ENCODE peak calls at places on chromosomes 7 and 10, in six cellular contexts. C is fibroblast of lung; M is astrocyte of the spinal cord; E is CD8-positive, alpha-beta T cell; L is neural crest cell; A is A673. G is an unnamed sample.

GRCh38 chr10:90417056-90417455 is 440.8 kb downstream of the HTR7 start:
- DNase-seq in E (no peak), M (peak), L (no peak), C (peak), A (no peak), G (peak)

GRCh38 chr10:89392974-89393373 is 551 bp downstream of the IFIT1 start:
- DNase-seq in C (peak), E (no peak), L (no peak), A (peak), M (peak), G (peak)

GRCh38 chr10:68543004-68543918 is 15.9 kb upstream of the SLC25A16 start:
- DNase-seq in M (peak), L (no peak), E (no peak), A (no peak), C (peak), G (peak)

GRCh38 chr10:6643962-6644361 is 63.9 kb upstream of the PRKCQ start:
- DNase-seq in A (no peak), L (no peak), C (no peak), M (no peak), E (no peak), G (no peak)

GRCh38 chr7:13921062-13921461 is 68.4 kb downstream of the ETV1 start:
- DNase-seq in C (no peak), L (no peak), E (no peak), M (no peak), A (no peak), G (no peak)

GRCh38 chr7:121016976-121017375 is 28.5 kb downstream of the CPED1 start:
- DNase-seq in A (no peak), C (peak), L (no peak), M (peak), E (no peak), G (peak)

GRCh38 chr7:27808626-27809025 is 68.7 kb downstream of the TAX1BP1 start:
- DNase-seq in C (peak), E (no peak), A (no peak), M (peak), L (no peak), G (peak)

GRCh38 chr7:103117016-103117415 is 31.9 kb downstream of the NAPEPLD start:
- DNase-seq in E (no peak), M (no peak), A (no peak), C (no peak), L (no peak), G (no peak)

GRCh38 chr7:148700693-148701092 is 2.0 kb downstream of the CUL1 start:
- DNase-seq in E (peak), A (peak), M (peak), L (no peak), C (peak), G (peak)

GRCh38 chr10:49612513-49613159 is 1.2 kb upstream of the CHAT start:
- DNase-seq in E (no peak), A (peak), L (peak), M (no peak), C (no peak), G (no peak)

GRCh38 chr10:113480828-113481502 is 71.9 kb upstream of the HABP2 start:
- DNase-seq in E (no peak), C (no peak), L (no peak), A (no peak), M (no peak), G (no peak)

GRCh38 chr7:73978681-73979563 is 49.1 kb upstream of the ELN start:
- DNase-seq in M (no peak), L (no peak), E (no peak), A (peak), C (peak), G (no peak)

GRCh38 chr10:33483124-33483794 is 148.8 kb upstream of the NRP1 start:
- DNase-seq in L (no peak), E (no peak), A (peak), M (no peak), C (no peak), G (no peak)

GRCh38 chr10:128929905-128930304 is 537.1 kb upstream of the MGMT start:
- DNase-seq in A (no peak), C (no peak), E (no peak), M (no peak), L (no peak), G (no peak)

GRCh38 chr10:6173203-6173602 is 29.5 kb upstream of the PFKFB3 start:
- DNase-seq in A (no peak), C (no peak), E (peak), M (no peak), L (no peak), G (no peak)

GRCh38 chr7:95491634-95492314 is 6.0 kb downstream of the ASB4 start:
- DNase-seq in E (no peak), A (no peak), M (no peak), L (no peak), C (peak), G (no peak)

GRCh38 chr10:118997379-118997778 is 32.1 kb upstream of the NANOS1 start:
- DNase-seq in L (no peak), C (no peak), E (no peak), A (no peak), M (no peak), G (no peak)

GRCh38 chr7:2934984-2935740 is 91.1 kb upstream of the GNA12 start:
- DNase-seq in C (no peak), A (no peak), M (no peak), E (no peak), L (no peak), G (no peak)

GRCh38 chr7:133051066-133051465 is 30.8 kb downstream of the CHCHD3 start:
- DNase-seq in E (no peak), L (no peak), C (peak), M (peak), A (no peak), G (peak)
- TF ChIP-seq CTCF in E (no peak), L (peak), C (peak), M (peak), A (peak), G (peak)

GRCh38 chr7:116249969-116250553 is 39.7 kb downstream of the TES start:
- DNase-seq in C (peak), M (peak), L (no peak), A (peak), E (no peak), G (no peak)
- TF ChIP-seq CTCF in C (peak), M (peak), L (peak), A (peak), E (peak), G (peak)

GRCh38 chr10:24136070-24136469 is 72.9 kb upstream of the KIAA1217 start:
- DNase-seq in L (no peak), A (no peak), M (no peak), C (no peak), E (no peak), G (no peak)
- TF ChIP-seq CTCF in L (no peak), A (no peak), M (no peak), C (no peak), E (no peak), G (no peak)

GRCh38 chr7:155297517-155298287 is at the start of gene INSIG1:
- DNase-seq in C (peak), M (peak), L (peak), E (peak), A (peak), G (peak)

GRCh38 chr7:155296006-155296787 is 1.5 kb upstream of the INSIG1 start:
- DNase-seq in M (no peak), E (no peak), L (no peak), A (no peak), C (no peak), G (no peak)

GRCh38 chr7:155295511-155295910 is 2.2 kb upstream of the INSIG1 start:
- DNase-seq in C (no peak), M (no peak), L (no peak), A (no peak), E (no peak), G (no peak)

GRCh38 chr7:155298288-155298833 is 683 bp downstream of the INSIG1 start:
- DNase-seq in L (no peak), M (no peak), A (no peak), C (no peak), E (no peak), G (no peak)

DNA sequence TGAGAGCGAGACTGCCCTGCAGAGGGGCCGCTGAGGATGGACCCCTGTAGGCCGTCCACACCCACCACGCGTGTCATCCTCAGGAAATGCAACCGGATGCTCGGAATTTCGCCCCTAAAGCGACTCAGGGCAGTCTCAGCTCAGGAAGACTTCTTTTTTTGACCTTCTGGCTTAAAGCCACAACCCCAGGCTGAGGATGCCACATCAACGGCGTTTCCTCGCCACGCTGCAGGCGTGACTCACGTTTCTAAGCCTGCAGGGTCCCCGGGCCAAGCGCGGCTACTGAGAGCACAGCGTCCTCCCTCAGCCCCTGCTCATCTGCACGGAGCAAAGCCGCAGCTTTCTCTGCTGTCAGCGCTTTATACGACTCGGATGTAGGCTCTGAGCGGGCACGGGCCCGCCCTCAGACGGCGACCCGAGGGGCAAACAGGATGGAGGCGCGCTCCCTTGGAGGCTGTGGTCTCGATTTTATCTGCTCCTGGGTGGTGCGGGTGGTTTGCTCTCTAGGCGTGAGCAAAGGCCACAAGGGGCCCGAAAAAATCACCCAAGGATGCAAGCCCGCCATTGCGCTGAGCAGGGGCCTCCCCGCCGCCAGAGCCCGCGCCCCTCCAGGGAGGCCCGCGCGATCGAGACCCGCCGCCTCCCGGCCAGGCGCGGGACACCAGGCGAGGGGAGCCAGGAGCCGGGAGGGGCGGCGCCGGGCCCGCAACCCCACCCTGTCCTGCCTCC is 726 bp upstream of the INSIG1 start:
- DNase-seq in A (peak), M (peak), E (peak), C (peak), L (no peak), G (peak)
- TF ChIP-seq CTCF in A (no peak), M (no peak), E (peak), C (no peak), L (peak), G (peak)

GRCh38 chr10:62249974-62250373 is 18.7 kb downstream of the RTKN2 start:
- DNase-seq in A (no peak), L (no peak), M (no peak), C (no peak), E (no peak), G (no peak)

GRCh38 chr10:62250594-62251198 is 17.9 kb downstream of the RTKN2 start:
- DNase-seq in C (peak), M (peak), L (no peak), E (no peak), A (no peak), G (peak)

GRCh38 chr10:62244785-62245595 is 23.7 kb downstream of the RTKN2 start:
- DNase-seq in A (peak), E (peak), L (no peak), C (peak), M (peak), G (peak)

GRCh38 chr10:62252051-62252450 is 16.6 kb downstream of the RTKN2 start:
- DNase-seq in E (no peak), M (no peak), L (no peak), C (no peak), A (no peak), G (no peak)

GRCh38 chr10:62248465-62248864 is 20.2 kb downstream of the RTKN2 start:
- DNase-seq in L (no peak), M (peak), C (no peak), E (no peak), A (peak), G (no peak)
- TF ChIP-seq CTCF in L (peak), M (peak), C (peak), E (peak), A (peak), G (peak)

DNA sequence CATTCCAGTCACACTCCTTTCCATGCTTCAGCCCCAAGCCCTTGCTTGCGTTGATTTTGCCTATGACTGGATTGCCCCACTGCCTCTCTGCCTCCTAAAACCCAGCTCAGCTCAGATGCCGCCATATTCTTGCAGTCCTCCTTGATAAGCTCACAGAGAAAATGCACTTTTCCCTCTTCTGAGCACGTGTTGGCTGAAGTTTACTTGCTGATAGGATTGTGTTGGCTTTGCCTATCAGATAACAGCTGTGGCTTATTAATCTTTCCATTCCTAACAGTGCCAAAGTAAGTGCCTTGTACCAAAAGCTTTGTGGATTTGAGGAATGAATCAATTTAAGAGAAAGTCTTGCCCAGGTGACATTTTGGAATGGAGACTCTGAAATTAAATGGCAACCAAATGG is 249.2 kb downstream of the PHTF2 start:
- DNase-seq in L (no peak), E (no peak), M (no peak), C (no peak), A (no peak), G (no peak)
- TF ChIP-seq CTCF in L (no peak), E (no peak), M (no peak), C (no peak), A (no peak), G (no peak)

GRCh38 chr7:128359939-128360338 is 1.6 kb downstream of the PRRT4 start:
- DNase-seq in L (no peak), C (no peak), A (no peak), M (no peak), E (no peak), G (no peak)

GRCh38 chr7:128362670-128363069 is 1.2 kb upstream of the PRRT4 start:
- DNase-seq in C (peak), E (no peak), L (no peak), M (peak), A (no peak), G (peak)

GRCh38 chr7:128363261-128363721 is 1.8 kb upstream of the PRRT4 start:
- DNase-seq in M (no peak), E (no peak), L (no peak), A (peak), C (no peak), G (no peak)

GRCh38 chr7:128364166-128364565 is 2.7 kb upstream of the PRRT4 start:
- DNase-seq in A (no peak), L (no peak), E (no peak), M (no peak), C (no peak), G (no peak)

GRCh38 chr7:128361463-128362441 is at the start of gene PRRT4:
- DNase-seq in E (no peak), M (no peak), L (peak), A (peak), C (no peak), G (peak)
- TF ChIP-seq CTCF in E (no peak), M (peak), L (peak), A (peak), C (peak), G (no peak)

G was measured in foreskin fibroblast.